ENCODE peak calls at places on chromosomes 11 and 22, in seven cellular contexts. F is cardiac muscle cell, E is AG04450, G is AG09309, K is ovary, T is aorta, B is cardiac fibroblast. J is an unnamed sample.

GRCh38 chr22:45744442-45744841 is 72.8 kb downstream of the ATXN10 start:
- DNase-seq in T (no peak), K (no peak), E (no peak), F (no peak), B (no peak), G (no peak), J (no peak)

GRCh38 chr11:46896719-46897406 is 21.5 kb downstream of the LRP4 start:
- DNase-seq in T (peak; percentile 62), B (peak; percentile 67), F (peak; percentile 48), G (no peak), K (no peak), E (no peak), J (peak; percentile 58)

GRCh38 chr22:47050601-47051051 is 288.2 kb downstream of the TBC1D22A start:
- DNase-seq in G (no peak), K (no peak), E (no peak), T (peak; percentile 63), F (no peak), B (no peak), J (no peak)

GRCh38 chr22:48373626-48374173 is 1454.0 kb downstream of the BRD1 start:
- DNase-seq in B (no peak), G (no peak), E (no peak), F (no peak), K (no peak), T (peak; percentile 16), J (no peak)

GRCh38 chr11:16770016-16770415 is 31.6 kb downstream of the C11orf58 start:
- DNase-seq in E (no peak), K (no peak), T (no peak), G (no peak), F (no peak), B (no peak), J (no peak)

GRCh38 chr11:86143429-86144030 is 74.6 kb upstream of the PICALM start:
- DNase-seq in T (no peak), G (no peak), F (no peak), K (no peak), B (no peak), E (no peak), J (no peak)

GRCh38 chr11:85167038-85167437 is 460.1 kb downstream of the DLG2 start:
- DNase-seq in K (no peak), B (no peak), G (no peak), T (no peak), E (no peak), F (no peak), J (no peak)

GRCh38 chr11:46338988-46339666 is 8.1 kb upstream of the DGKZ start:
- DNase-seq in K (no peak), E (no peak), B (no peak), T (no peak), F (no peak), G (no peak), J (no peak)

GRCh38 chr11:44257338-44258189 is 52.4 kb downstream of the ALX4 start:
- DNase-seq in E (no peak), T (no peak), B (no peak), G (no peak), K (no peak), F (peak; percentile 37), J (no peak)

GRCh38 chr11:8865304-8865703 is 45.7 kb upstream of the AKIP1 start:
- DNase-seq in K (no peak), G (no peak), T (no peak), B (no peak), E (no peak), F (no peak), J (no peak)

GRCh38 chr11:109884501-109884900 is 208.7 kb upstream of the ZC3H12C start:
- DNase-seq in B (no peak), T (no peak), F (no peak), K (no peak), E (no peak), G (no peak), J (no peak)

GRCh38 chr11:5285703-5286102 is 16.0 kb upstream of the HBE1 start:
- DNase-seq in B (no peak), G (no peak), K (no peak), E (no peak), T (no peak), F (no peak), J (peak; percentile 98)

GRCh38 chr11:124081496-124081895 is 33.8 kb upstream of the VWA5A start:
- DNase-seq in F (no peak), G (no peak), K (no peak), E (no peak), T (no peak), B (no peak), J (peak; percentile 43)

GRCh38 chr11:15941206-15941770 is 415.1 kb downstream of the SOX6 start:
- DNase-seq in F (peak; percentile 66), B (peak; percentile 23), T (peak; percentile 83), K (peak; percentile 27), G (no peak), E (no peak), J (no peak)

GRCh38 chr22:27877501-27877900 is 41.6 kb downstream of the PITPNB start:
- DNase-seq in G (no peak), T (no peak), F (no peak), E (no peak), B (no peak), K (no peak), J (no peak)

GRCh38 chr11:92482502-92482901 is 257.9 kb downstream of the FAT3 start:
- DNase-seq in T (no peak), G (no peak), B (no peak), E (no peak), F (no peak), K (no peak), J (no peak)

DNA sequence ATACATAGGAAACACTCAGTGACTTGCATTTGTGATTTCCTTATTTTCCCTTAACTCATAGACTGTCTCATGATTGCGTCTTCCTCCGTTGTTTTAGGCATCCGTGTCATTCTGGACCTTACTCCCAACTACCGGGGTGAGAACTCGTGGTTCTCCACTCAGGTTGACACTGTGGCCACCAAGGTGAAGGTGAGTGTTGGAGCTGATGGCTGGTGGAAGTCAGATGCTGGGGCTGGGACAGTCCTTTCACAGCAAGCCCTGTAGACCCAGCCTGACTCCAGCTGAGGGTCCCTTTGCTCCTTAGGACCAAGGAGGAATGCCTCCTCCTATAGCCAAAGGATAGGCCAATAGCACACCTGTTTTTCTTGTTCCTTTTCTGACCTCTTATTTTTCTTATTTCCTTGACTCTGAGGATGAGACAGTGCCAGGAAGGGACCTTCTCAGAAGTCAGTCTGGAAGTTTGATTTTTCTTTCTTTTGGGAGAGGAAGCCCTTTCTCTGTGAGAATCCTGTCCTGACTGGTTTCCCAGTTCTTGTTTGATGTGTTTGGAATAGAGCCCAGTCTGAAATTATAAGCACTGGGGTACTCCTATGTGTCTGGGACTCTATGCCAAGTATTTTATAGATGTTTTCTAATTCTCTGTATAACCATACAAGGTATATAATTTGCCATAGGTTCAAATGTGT is 2.3 kb downstream of the SLC3A2 start:
- DNase-seq in T (no peak), G (no peak), K (no peak), E (no peak), F (no peak), B (no peak), J (no peak)
- H3K4me3 ChIP-seq in T (no peak overlapping the region), G (peak overlapping the region; percentile 96), K (peak overlapping the region; percentile 74), E (peak overlapping the region; percentile 100), F (no peak overlapping the region), B (peak overlapping the region; percentile 100), J (peak overlapping the region; percentile 85)

DNA sequence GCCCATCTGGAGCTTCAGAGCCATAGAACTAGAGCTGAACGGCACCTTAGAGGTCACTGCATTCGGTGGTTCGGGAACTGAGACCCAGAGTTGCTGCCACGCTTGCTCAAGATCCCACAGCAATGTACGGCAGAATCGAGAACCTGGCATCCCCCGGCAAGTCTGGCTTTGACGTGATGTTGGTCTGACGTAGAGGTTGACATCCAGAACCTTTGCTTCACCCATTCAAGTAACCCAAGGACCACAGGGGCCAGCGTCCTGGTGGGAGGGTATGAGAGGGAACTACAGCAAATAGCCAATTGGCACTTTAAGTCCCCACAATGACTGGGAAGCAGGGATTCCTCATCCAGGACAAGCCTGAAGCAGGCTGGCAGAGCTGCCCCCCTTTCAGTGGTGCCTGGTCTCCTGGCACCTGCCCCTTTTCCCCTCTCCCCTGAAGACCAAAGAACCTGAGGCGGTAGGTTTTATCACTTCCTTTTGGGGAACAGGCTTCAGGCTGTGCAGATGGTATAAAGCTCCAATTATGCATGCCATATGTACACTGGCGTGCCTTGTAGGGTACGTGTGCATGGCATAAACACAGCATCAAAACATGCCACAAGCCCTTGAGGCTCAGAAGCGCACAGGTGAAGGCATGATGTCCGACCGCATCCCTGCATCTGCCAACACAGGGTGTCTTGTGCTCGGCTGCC is 15.3 kb upstream of the TEF start:
- DNase-seq in K (no peak), E (no peak), F (no peak), T (no peak), B (no peak), G (no peak), J (no peak)
- H3K4me3 ChIP-seq in K (peak overlapping the region; percentile 62), E (peak overlapping the region; percentile 20), F (no peak overlapping the region), T (no peak overlapping the region), B (no peak overlapping the region), G (no peak overlapping the region), J (no peak overlapping the region)

DNA sequence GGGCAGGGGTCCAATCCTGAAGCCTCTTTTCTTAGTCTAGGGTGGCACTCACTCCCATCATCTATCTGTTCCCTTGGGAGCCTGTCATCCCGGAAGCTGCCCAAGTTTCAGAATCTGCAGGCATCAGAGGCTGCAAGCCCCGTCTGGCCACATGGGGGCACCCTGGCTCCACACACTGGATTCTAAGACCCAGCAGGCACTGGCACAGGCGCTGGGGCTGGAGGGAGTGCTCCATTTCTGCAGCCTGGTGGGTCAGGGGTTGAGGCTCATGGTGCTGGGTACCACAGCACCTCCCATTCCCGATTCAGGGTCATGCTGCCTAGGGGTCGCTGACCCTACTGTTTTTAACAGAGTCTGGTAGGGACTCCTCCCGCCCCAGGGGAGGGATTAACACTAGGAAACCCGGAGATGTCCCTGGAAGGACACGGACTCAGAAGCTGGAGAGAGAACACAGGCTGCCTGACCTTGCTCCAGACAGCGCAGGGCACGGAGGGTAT is 243.9 kb upstream of the SYN3 start:
- DNase-seq in B (peak; percentile 76), G (peak; percentile 7), K (peak; percentile 89), T (peak; percentile 93), F (peak; percentile 72), E (peak; percentile 39), J (peak; percentile 45)
- H3K4me3 ChIP-seq in B (no peak overlapping the region), G (no peak overlapping the region), K (no peak overlapping the region), T (no peak overlapping the region), F (no peak overlapping the region), E (no peak overlapping the region), J (no peak overlapping the region)

GRCh38 chr11:134205729-134206128 is 18.0 kb downstream of the NCAPD3 start:
- DNase-seq in E (no peak), T (no peak), K (no peak), F (no peak), B (no peak), G (no peak), J (no peak)

GRCh38 chr11:134199531-134199930 is 24.2 kb downstream of the NCAPD3 start:
- DNase-seq in T (no peak), K (no peak), E (no peak), B (no peak), G (no peak), F (no peak), J (no peak)

GRCh38 chr11:134202661-134203060 is 21.1 kb downstream of the NCAPD3 start:
- DNase-seq in G (no peak), K (no peak), E (no peak), T (no peak), F (no peak), B (no peak), J (no peak)

GRCh38 chr11:134196756-134197155 is 27.0 kb downstream of the NCAPD3 start:
- DNase-seq in K (no peak), T (no peak), E (no peak), F (no peak), B (no peak), G (no peak), J (no peak)

DNA sequence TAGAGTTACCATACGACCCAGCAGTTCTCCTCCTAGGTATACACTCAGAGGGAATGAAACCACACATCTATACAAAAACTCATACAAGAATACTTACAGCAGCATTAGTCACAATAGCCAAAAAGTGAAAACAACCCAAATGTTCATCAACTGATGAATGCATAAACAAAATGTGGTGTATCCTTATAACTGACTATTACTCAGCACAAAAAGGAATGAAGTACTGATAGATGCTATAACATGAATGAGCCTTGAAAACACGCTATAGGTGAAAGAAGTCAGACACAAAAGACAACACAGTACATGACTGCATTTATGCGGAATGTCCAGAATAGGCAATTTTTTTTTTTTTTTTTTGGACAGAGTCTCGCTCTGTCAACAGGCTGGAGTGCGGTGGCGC is 23.1 kb downstream of the NCAPD3 start:
- DNase-seq in B (peak; percentile 2), G (no peak), K (no peak), T (no peak), E (no peak), F (no peak), J (no peak)
- H3K4me3 ChIP-seq in B (no peak overlapping the region), G (no peak overlapping the region), K (no peak overlapping the region), T (no peak overlapping the region), E (no peak overlapping the region), F (no peak overlapping the region), J (no peak overlapping the region)

J was measured in bronchial epithelial cell.